ENCODE peak calls at places on chromosomes 5 and 9, in five cellular contexts. One of them, this sample, is unnamed.

GRCh38 chr5:30239331-30240022 is 954.0 kb upstream of the CDH6 start:
- DNase-seq in HepG2: no peak
- DNase-seq in GM12878: no peak
- DNase-seq in K562: no peak
- DNase-seq in endothelial cell of umbilical vein: no peak
- DNase-seq in this sample: no peak

GRCh38 chr9:22423566-22423965 is 23.1 kb upstream of the DMRTA1 start:
- DNase-seq in endothelial cell of umbilical vein: no peak
- DNase-seq in K562: no peak
- DNase-seq in GM12878: no peak
- DNase-seq in HepG2: no peak
- DNase-seq in this sample: no peak

GRCh38 chr5:177425196-177425800 is 1.2 kb upstream of the GRK6 start:
- DNase-seq in K562: no peak
- DNase-seq in endothelial cell of umbilical vein: no peak
- DNase-seq in GM12878: no peak
- DNase-seq in HepG2: no peak
- DNase-seq in this sample: no peak

GRCh38 chr9:131117111-131117761 is 8.2 kb upstream of the NUP214 start:
- DNase-seq in GM12878: no peak
- DNase-seq in endothelial cell of umbilical vein: peak; percentile 88
- DNase-seq in HepG2: no peak
- DNase-seq in K562: peak; percentile 58
- DNase-seq in this sample: no peak

GRCh38 chr5:155167736-155168135 is 154.2 kb downstream of the KIF4B start:
- DNase-seq in endothelial cell of umbilical vein: no peak
- DNase-seq in HepG2: no peak
- DNase-seq in K562: no peak
- DNase-seq in GM12878: no peak
- DNase-seq in this sample: no peak

GRCh38 chr5:124057815-124058231 is 545.8 kb downstream of the CSNK1G3 start:
- DNase-seq in GM12878: no peak
- DNase-seq in endothelial cell of umbilical vein: no peak
- DNase-seq in HepG2: no peak
- DNase-seq in K562: no peak
- DNase-seq in this sample: no peak

GRCh38 chr5:175922192-175922885 is 45.8 kb downstream of the THOC3 start:
- DNase-seq in GM12878: no peak
- DNase-seq in K562: peak; percentile 4
- DNase-seq in endothelial cell of umbilical vein: peak; percentile 41
- DNase-seq in HepG2: peak; percentile 41
- DNase-seq in this sample: peak; percentile 36

GRCh38 chr5:133052317-133053175 is 733 bp downstream of the HSPA4 start:
- DNase-seq in HepG2: no peak
- DNase-seq in GM12878: no peak
- DNase-seq in K562: peak; percentile 63
- DNase-seq in endothelial cell of umbilical vein: peak; percentile 65
- DNase-seq in this sample: peak; percentile 65

GRCh38 chr5:180209137-180209581 is at the start of gene RASGEF1C:
- DNase-seq in GM12878: no peak
- DNase-seq in endothelial cell of umbilical vein: peak; percentile 40
- DNase-seq in HepG2: peak; percentile 16
- DNase-seq in K562: peak; percentile 89
- DNase-seq in this sample: peak; percentile 70

GRCh38 chr9:137757613-137758029 is 120.0 kb upstream of the CACNA1B start:
- DNase-seq in K562: no peak
- DNase-seq in endothelial cell of umbilical vein: no peak
- DNase-seq in GM12878: peak; percentile 69
- DNase-seq in HepG2: no peak
- DNase-seq in this sample: no peak

GRCh38 chr5:40485021-40485998 is 194.4 kb upstream of the PTGER4 start:
- DNase-seq in GM12878: peak; percentile 57
- DNase-seq in endothelial cell of umbilical vein: no peak
- DNase-seq in HepG2: no peak
- DNase-seq in K562: no peak
- DNase-seq in this sample: no peak

GRCh38 chr5:84118551-84118950 is 266.1 kb downstream of the EDIL3 start:
- DNase-seq in GM12878: no peak
- DNase-seq in K562: no peak
- DNase-seq in HepG2: no peak
- DNase-seq in endothelial cell of umbilical vein: no peak
- DNase-seq in this sample: no peak

GRCh38 chr5:114744406-114744805 is 382.5 kb downstream of the KCNN2 start:
- DNase-seq in endothelial cell of umbilical vein: no peak
- DNase-seq in GM12878: no peak
- DNase-seq in HepG2: no peak
- DNase-seq in K562: no peak
- DNase-seq in this sample: no peak

GRCh38 chr5:125668904-125669303 is 754.3 kb upstream of the GRAMD2B start:
- DNase-seq in endothelial cell of umbilical vein: peak; percentile 10
- DNase-seq in K562: no peak
- DNase-seq in GM12878: no peak
- DNase-seq in HepG2: no peak
- DNase-seq in this sample: no peak

DNA sequence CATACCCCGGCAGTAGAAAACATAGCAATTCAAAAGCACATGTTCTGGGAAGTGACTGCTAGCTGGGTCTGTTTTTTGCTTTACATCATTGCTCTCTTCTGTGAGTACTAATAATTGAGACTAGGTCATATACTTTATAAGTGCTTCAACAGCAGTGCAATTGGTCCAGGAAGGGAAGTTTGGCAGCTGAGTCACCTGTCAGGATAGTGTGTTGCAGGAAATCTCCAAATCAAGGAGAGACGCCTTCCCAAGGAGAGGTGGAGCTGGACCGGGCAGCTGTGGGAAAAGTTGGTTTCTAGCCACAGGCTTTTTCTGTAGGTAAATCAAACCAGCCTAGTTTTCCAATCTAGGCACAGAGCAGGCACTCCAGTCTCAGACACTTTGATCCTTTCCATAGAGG is 330.1 kb downstream of the ENC1 start:
- DNase-seq in endothelial cell of umbilical vein: no peak
- DNase-seq in HepG2: no peak
- DNase-seq in K562: no peak
- DNase-seq in GM12878: no peak
- DNase-seq in this sample: no peak
- TF ChIP-seq MYC in endothelial cell of umbilical vein: no peak
- TF ChIP-seq MYC in HepG2: no peak
- TF ChIP-seq MYC in K562: no peak
- TF ChIP-seq MYC in GM12878: no peak
- TF ChIP-seq MYC in this sample: no peak

GRCh38 chr9:121283072-121283398 is 15.1 kb downstream of the GSN start:
- DNase-seq in K562: no peak
- DNase-seq in endothelial cell of umbilical vein: no peak
- DNase-seq in HepG2: no peak
- DNase-seq in GM12878: no peak
- DNase-seq in this sample: no peak

GRCh38 chr9:121282309-121283071 is 14.5 kb downstream of the GSN start:
- DNase-seq in GM12878: no peak
- DNase-seq in endothelial cell of umbilical vein: no peak
- DNase-seq in K562: no peak
- DNase-seq in HepG2: no peak
- DNase-seq in this sample: no peak

GRCh38 chr9:121284733-121285451 is 16.9 kb downstream of the GSN start:
- DNase-seq in GM12878: no peak
- DNase-seq in HepG2: no peak
- DNase-seq in endothelial cell of umbilical vein: no peak
- DNase-seq in K562: no peak
- DNase-seq in this sample: no peak

GRCh38 chr9:121285835-121286687 is 18.1 kb downstream of the GSN start:
- DNase-seq in K562: peak; percentile 49
- DNase-seq in GM12878: no peak
- DNase-seq in endothelial cell of umbilical vein: peak; percentile 96
- DNase-seq in HepG2: no peak
- DNase-seq in this sample: peak; percentile 83

DNA sequence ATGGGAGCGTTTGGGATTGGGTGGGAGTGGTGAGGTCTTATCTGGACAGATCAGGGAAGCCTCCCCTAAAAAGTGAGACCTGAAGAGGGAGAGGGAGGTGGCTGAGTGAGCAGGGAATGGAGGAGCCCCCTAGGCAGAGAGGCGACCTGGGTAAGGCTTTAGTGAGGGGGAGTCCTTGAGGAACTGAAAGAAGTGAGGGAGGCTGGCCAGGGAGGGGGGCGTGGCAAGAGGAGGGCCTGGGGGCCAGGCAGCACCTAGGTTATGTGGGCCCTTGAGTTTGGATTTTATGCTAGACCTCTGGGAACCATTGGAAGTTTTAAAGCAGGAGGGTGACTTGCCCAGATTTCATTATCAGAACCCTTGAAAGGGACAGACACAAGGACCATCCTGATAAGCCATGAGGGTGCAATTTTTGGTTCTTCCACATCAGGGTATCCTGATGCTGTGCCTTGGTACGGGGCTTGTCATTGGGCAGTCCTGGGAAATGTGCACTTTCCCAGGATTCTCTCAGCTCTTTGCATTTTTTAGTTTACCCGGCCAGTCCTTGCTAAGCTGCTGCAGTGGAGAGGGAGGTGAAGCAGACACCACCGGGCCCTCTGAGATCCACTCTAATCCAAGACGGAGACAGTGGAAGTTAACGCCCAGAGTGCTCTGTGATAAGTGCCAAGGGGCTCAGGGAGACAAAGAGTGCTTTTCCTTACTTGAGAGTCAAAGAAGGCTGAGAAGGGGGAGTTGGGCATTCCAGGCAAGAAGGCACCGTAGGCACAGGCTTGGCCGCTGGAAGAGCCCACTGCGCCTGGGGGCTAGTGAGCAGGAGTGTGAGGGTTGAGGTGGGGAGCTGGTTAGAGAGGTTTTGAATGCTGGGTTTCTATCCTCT is 16.1 kb downstream of the GSN start:
- DNase-seq in GM12878: no peak
- DNase-seq in K562: peak; percentile 51
- DNase-seq in HepG2: no peak
- DNase-seq in endothelial cell of umbilical vein: no peak
- DNase-seq in this sample: no peak
- H3K4me1 ChIP-seq in GM12878: peaks cover 5% of the 10 kb centered on the region
- H3K4me1 ChIP-seq in K562: peaks cover 84% of the 10 kb centered on the region
- H3K4me1 ChIP-seq in HepG2: peaks cover 100% of the 10 kb centered on the region
- H3K4me1 ChIP-seq in endothelial cell of umbilical vein: peaks cover 73% of the 10 kb centered on the region
- H3K4me1 ChIP-seq in this sample: peaks cover 68% of the 10 kb centered on the region

GRCh38 chr9:88198346-88198807 is 60.1 kb upstream of the SPATA31C2 start:
- DNase-seq in GM12878: no peak
- DNase-seq in HepG2: no peak
- DNase-seq in K562: no peak
- DNase-seq in endothelial cell of umbilical vein: no peak
- DNase-seq in this sample: peak; percentile 17
- TF ChIP-seq MYC in GM12878: no peak
- TF ChIP-seq MYC in HepG2: no peak
- TF ChIP-seq MYC in K562: no peak
- TF ChIP-seq MYC in endothelial cell of umbilical vein: no peak
- TF ChIP-seq MYC in this sample: no peak

GRCh38 chr5:150608991-150609390 is 31.5 kb upstream of the SYNPO start:
- DNase-seq in HepG2: no peak
- DNase-seq in endothelial cell of umbilical vein: no peak
- DNase-seq in GM12878: no peak
- DNase-seq in K562: no peak
- DNase-seq in this sample: no peak

GRCh38 chr5:150607991-150608390 is 32.5 kb upstream of the SYNPO start:
- DNase-seq in GM12878: no peak
- DNase-seq in K562: no peak
- DNase-seq in endothelial cell of umbilical vein: no peak
- DNase-seq in HepG2: no peak
- DNase-seq in this sample: no peak

GRCh38 chr5:150612405-150612804 is 28.1 kb upstream of the SYNPO start:
- DNase-seq in K562: no peak
- DNase-seq in HepG2: no peak
- DNase-seq in GM12878: no peak
- DNase-seq in endothelial cell of umbilical vein: peak; percentile 91
- DNase-seq in this sample: no peak

GRCh38 chr5:150611026-150611425 is 29.4 kb upstream of the SYNPO start:
- DNase-seq in K562: no peak
- DNase-seq in endothelial cell of umbilical vein: no peak
- DNase-seq in GM12878: no peak
- DNase-seq in HepG2: no peak
- DNase-seq in this sample: no peak

DNA sequence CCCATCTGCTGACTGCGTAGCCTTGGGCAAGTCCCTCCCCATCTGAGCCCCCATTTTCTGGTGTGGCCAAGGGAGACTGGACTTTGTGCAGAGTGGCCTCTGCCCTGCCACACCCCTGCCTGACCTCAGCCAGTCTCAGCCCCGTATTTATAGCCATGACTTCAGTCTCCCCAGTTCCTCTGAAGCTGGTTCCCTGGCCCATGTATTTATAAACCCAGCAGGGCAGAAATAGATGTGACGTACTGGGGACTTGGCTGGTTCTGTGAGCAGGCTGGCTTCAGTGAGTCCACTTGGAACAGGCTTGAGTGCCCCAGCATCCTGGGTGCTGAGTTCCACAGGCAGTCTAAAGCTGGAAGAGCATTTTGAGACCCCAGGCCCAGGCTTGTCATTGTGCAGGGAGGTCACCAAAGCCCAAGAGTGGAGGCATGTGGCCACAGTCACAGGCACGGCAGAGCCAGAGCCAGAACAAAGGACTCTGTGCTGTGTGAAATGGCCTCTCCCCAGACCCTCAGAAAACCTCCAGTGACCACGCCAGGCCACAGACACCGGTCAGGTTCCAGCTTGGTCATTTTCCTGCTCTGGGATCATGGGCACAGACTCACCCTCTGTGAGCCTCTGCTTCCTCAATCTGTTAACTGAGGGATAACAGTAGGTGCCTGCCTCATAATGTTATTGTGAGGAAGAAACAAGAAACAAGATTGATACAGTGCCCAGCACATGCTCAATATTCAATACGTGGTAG is 30.4 kb upstream of the SYNPO start:
- DNase-seq in K562: no peak
- DNase-seq in endothelial cell of umbilical vein: no peak
- DNase-seq in HepG2: peak; percentile 41
- DNase-seq in GM12878: no peak
- DNase-seq in this sample: no peak
- H3K4me1 ChIP-seq in K562: no peaks in the 10 kb centered on the region
- H3K4me1 ChIP-seq in endothelial cell of umbilical vein: peaks cover 19% of the 10 kb centered on the region
- H3K4me1 ChIP-seq in HepG2: peaks cover 65% of the 10 kb centered on the region
- H3K4me1 ChIP-seq in GM12878: no peaks in the 10 kb centered on the region
- H3K4me1 ChIP-seq in this sample: peaks cover 19% of the 10 kb centered on the region

GRCh38 chr5:31415009-31415923 is 116.6 kb downstream of the DROSHA start:
- DNase-seq in endothelial cell of umbilical vein: peak; percentile 34
- DNase-seq in HepG2: no peak
- DNase-seq in K562: no peak
- DNase-seq in GM12878: no peak
- DNase-seq in this sample: no peak
- TF ChIP-seq MYC in endothelial cell of umbilical vein: no peak
- TF ChIP-seq MYC in HepG2: no peak
- TF ChIP-seq MYC in K562: no peak
- TF ChIP-seq MYC in GM12878: no peak
- TF ChIP-seq MYC in this sample: no peak

GRCh38 chr9:113523421-113524141 is 60.1 kb downstream of the RGS3 start:
- DNase-seq in K562: no peak
- DNase-seq in HepG2: no peak
- DNase-seq in GM12878: peak; percentile 85
- DNase-seq in endothelial cell of umbilical vein: peak; percentile 85
- DNase-seq in this sample: no peak

GRCh38 chr9:113525831-113526230 is 62.3 kb downstream of the RGS3 start:
- DNase-seq in endothelial cell of umbilical vein: no peak
- DNase-seq in HepG2: no peak
- DNase-seq in K562: no peak
- DNase-seq in GM12878: no peak
- DNase-seq in this sample: no peak

GRCh38 chr9:113525208-113525607 is 61.7 kb downstream of the RGS3 start:
- DNase-seq in HepG2: no peak
- DNase-seq in K562: no peak
- DNase-seq in GM12878: no peak
- DNase-seq in endothelial cell of umbilical vein: no peak
- DNase-seq in this sample: no peak

GRCh38 chr9:113522858-113523257 is 59.3 kb downstream of the RGS3 start:
- DNase-seq in GM12878: no peak
- DNase-seq in HepG2: no peak
- DNase-seq in K562: no peak
- DNase-seq in endothelial cell of umbilical vein: no peak
- DNase-seq in this sample: no peak

GRCh38 chr9:113524460-113524859 is 60.9 kb downstream of the RGS3 start:
- DNase-seq in endothelial cell of umbilical vein: no peak
- DNase-seq in K562: no peak
- DNase-seq in HepG2: no peak
- DNase-seq in GM12878: no peak
- DNase-seq in this sample: no peak
- H3K4me1 ChIP-seq in endothelial cell of umbilical vein: peaks cover 57% of the 10 kb centered on the region
- H3K4me1 ChIP-seq in K562: peaks cover 6% of the 10 kb centered on the region
- H3K4me1 ChIP-seq in HepG2: peaks cover 10% of the 10 kb centered on the region
- H3K4me1 ChIP-seq in GM12878: peaks cover 38% of the 10 kb centered on the region
- H3K4me1 ChIP-seq in this sample: peaks cover 27% of the 10 kb centered on the region